ENCODE peak calls at places on chromosomes 12 and 14, in nine cellular contexts. E, G, L, N, M, V, D, F and W are unnamed samples.

GRCh38 chr12:29320295-29321090 is 60.5 kb downstream of the ERGIC2 start:
- DNase-seq in D (no peak), L (no peak), E (no peak), M (no peak), G (peak), N (no peak), V (peak), F (no peak), W (peak)

GRCh38 chr12:82527165-82527780 is 159.4 kb upstream of the TMTC2 start:
- DNase-seq in F (peak), E (no peak), N (peak), L (peak), V (peak), D (peak), G (peak), M (no peak), W (peak)

GRCh38 chr12:117699575-117699974 is 269.2 kb downstream of the KSR2 start:
- DNase-seq in L (no peak), M (no peak), E (no peak), D (no peak), G (no peak), N (no peak), F (no peak), V (no peak), W (no peak)

GRCh38 chr12:30874455-30875313 is 51.9 kb upstream of the TSPAN11 start:
- DNase-seq in D (no peak), V (no peak), F (no peak), L (no peak), G (no peak), N (no peak), E (no peak), M (no peak), W (no peak)

GRCh38 chr12:129938089-129938488 is 34.3 kb upstream of the TMEM132D start:
- DNase-seq in E (no peak), D (no peak), N (no peak), L (no peak), G (no peak), F (no peak), M (no peak), V (no peak), W (no peak)

GRCh38 chr12:128109636-128110035 is 157.3 kb upstream of the TMEM132C start:
- DNase-seq in D (no peak), V (no peak), G (no peak), F (no peak), L (no peak), N (no peak), E (no peak), M (no peak), W (no peak)

GRCh38 chr12:107344035-107344808 is 250.9 kb upstream of the CRY1 start:
- DNase-seq in D (no peak), L (no peak), V (peak), F (no peak), E (no peak), N (no peak), G (peak), M (no peak), W (no peak)

GRCh38 chr14:52325126-52325525 is 11.0 kb downstream of the PTGER2 start:
- DNase-seq in V (no peak), N (no peak), G (peak), D (no peak), E (no peak), L (no peak), F (no peak), M (no peak), W (no peak)

GRCh38 chr12:52217223-52217622 is 15.8 kb upstream of the KRT7 start:
- DNase-seq in M (no peak), N (peak), L (no peak), E (peak), G (no peak), D (no peak), V (no peak), F (peak), W (no peak)

GRCh38 chr12:3964404-3964803 is 91.2 kb upstream of the PARP11 start:
- DNase-seq in M (peak), E (no peak), V (no peak), D (no peak), F (no peak), L (no peak), G (no peak), N (peak), W (no peak)

GRCh38 chr12:49348781-49349180 is 2.1 kb downstream of the DNAJC22 start:
- DNase-seq in G (no peak), F (no peak), E (peak), N (no peak), L (no peak), D (no peak), M (no peak), V (no peak), W (no peak)

GRCh38 chr12:130162267-130162666 is at the start of gene FZD10:
- DNase-seq in F (peak), G (no peak), V (no peak), D (no peak), L (no peak), E (no peak), N (peak), M (no peak), W (no peak)

GRCh38 chr14:35044939-35045797 is 904 bp upstream of the FAM177A1 start:
- DNase-seq in L (no peak), D (no peak), F (no peak), N (peak), V (no peak), G (peak), M (no peak), E (no peak), W (no peak)

GRCh38 chr14:90454041-90455000 is 57.5 kb downstream of the CALM1 start:
- DNase-seq in G (peak), N (peak), D (no peak), M (peak), E (peak), V (peak), L (no peak), F (peak), W (peak)

GRCh38 chr12:116697305-116698130 is 40.4 kb downstream of the SPRING1 start:
- DNase-seq in M (peak), N (peak), E (peak), G (no peak), D (no peak), L (no peak), F (peak), V (peak), W (no peak)

GRCh38 chr12:131900397-131900796 is 6.0 kb downstream of the ULK1 start:
- DNase-seq in E (no peak), G (no peak), L (no peak), V (no peak), D (no peak), N (no peak), M (no peak), F (no peak), W (no peak)

GRCh38 chr12:108933950-108934349 is 54.1 kb downstream of the DAO start:
- DNase-seq in G (no peak), E (no peak), V (no peak), D (no peak), F (no peak), N (no peak), M (no peak), L (no peak), W (no peak)

GRCh38 chr12:110176745-110177144 is 52.6 kb downstream of the IFT81 start:
- DNase-seq in N (no peak), E (no peak), G (peak), D (no peak), M (no peak), L (no peak), V (peak), F (peak), W (no peak)

GRCh38 chr14:105013150-105013787 is 7.6 kb downstream of the CDCA4 start:
- DNase-seq in N (no peak), L (no peak), M (no peak), E (no peak), V (no peak), F (peak), D (no peak), G (peak), W (no peak)